ENCODE peak calls at places on chromosomes 1 and 21, in four cellular contexts. J is activated naive CD8-positive, alpha-beta T cell treated with anti-CD3 and anti-CD28 coated beads, Interleukin-2, amount 50 U/mL, for 16 hours; P is stromal cell of bone marrow; C is tibial artery. B is an unnamed sample.
A peak's percentile ranks its signal among the peaks of the same experiment; 100 is the strongest.

GRCh38 chr1:240501115-240501514 is 110.8 kb downstream of the GREM2 start:
- DNase-seq in J (no peak), P (no peak), C (no peak), B (no peak)

GRCh38 chr1:193786996-193787546 is 600.7 kb upstream of the B3GALT2 start:
- DNase-seq in J (no peak), P (no peak), C (no peak), B (no peak)

GRCh38 chr1:8981169-8981568 is 35.5 kb downstream of the CA6 start:
- DNase-seq in J (no peak), P (no peak), C (no peak), B (no peak)

GRCh38 chr1:60826320-60827094 is 255.9 kb upstream of the NFIA start:
- DNase-seq in J (no peak), P (no peak), C (no peak), B (no peak)

GRCh38 chr1:154348429-154349076 is 23.2 kb downstream of the ATP8B2 start:
- DNase-seq in J (no peak), P (no peak), C (no peak), B (no peak)

GRCh38 chr1:150156868-150157603 is 7.3 kb downstream of the PLEKHO1 start:
- DNase-seq in J (no peak), P (no peak), C (no peak), B (no peak)

GRCh38 chr1:26861889-26862371 is 1.0 kb upstream of the SFN start:
- DNase-seq in J (no peak), P (peak; percentile 17), C (no peak), B (no peak)

GRCh38 chr1:156368889-156369684 is at the start of gene RHBG:
- DNase-seq in J (no peak), P (no peak), C (no peak), B (no peak)

GRCh38 chr1:26626994-26627393 is 68.8 kb upstream of the ARID1A start:
- DNase-seq in J (no peak), P (peak; percentile 43), C (no peak), B (no peak)

GRCh38 chr1:75908717-75909152 is 23.5 kb downstream of the ASB17 start:
- DNase-seq in J (no peak), P (peak; percentile 25), C (no peak), B (peak; percentile 8)

GRCh38 chr1:200646515-200646914 is 23.2 kb downstream of the DDX59 start:
- DNase-seq in J (no peak), P (no peak), C (no peak), B (no peak)

GRCh38 chr21:33373451-33373850 is 29.8 kb upstream of the IFNGR2 start:
- DNase-seq in J (no peak), P (no peak), C (peak; percentile 17), B (no peak)

GRCh38 chr1:221217029-221217428 is 337.8 kb downstream of the HLX start:
- DNase-seq in J (no peak), P (peak; percentile 62), C (no peak), B (no peak)

GRCh38 chr21:28473530-28474225 is 519.0 kb downstream of the LTN1 start:
- DNase-seq in J (no peak), P (peak; percentile 64), C (no peak), B (peak; percentile 38)

GRCh38 chr21:24205317-24205716 is 1402.0 kb downstream of the MRPL39 start:
- DNase-seq in J (no peak), P (no peak), C (no peak), B (no peak)

GRCh38 chr1:36151845-36152203 is 2.5 kb upstream of the TRAPPC3 start:
- DNase-seq in J (no peak), P (no peak), C (no peak), B (no peak)

GRCh38 chr1:9652379-9653194 is 1.1 kb downstream of the PIK3CD start:
- DNase-seq in J (no peak), P (no peak), C (no peak), B (no peak)

GRCh38 chr1:27643626-27644368 is 8.8 kb upstream of the FGR start:
- DNase-seq in J (peak; percentile 42), P (peak; percentile 38), C (no peak), B (no peak)

GRCh38 chr1:63506782-63507181 is 16.2 kb downstream of the ITGB3BP start:
- DNase-seq in J (no peak), P (no peak), C (no peak), B (no peak)

GRCh38 chr1:23743287-23744052 is at the start of gene ELOA:
- DNase-seq in J (peak; percentile 37), P (no peak), C (peak; percentile 85), B (no peak)

GRCh38 chr1:59046730-59047157 is 250.2 kb upstream of the FGGY start:
- DNase-seq in J (peak; percentile 4), P (no peak), C (no peak), B (no peak)

GRCh38 chr1:31987231-31987630 is 26.4 kb upstream of the KHDRBS1 start:
- DNase-seq in J (no peak), P (no peak), C (no peak), B (no peak)

GRCh38 chr1:68959631-68960030 is 462.7 kb upstream of the DEPDC1 start:
- DNase-seq in J (no peak), P (no peak), C (no peak), B (no peak)

GRCh38 chr1:24704411-24705259 is 40.6 kb upstream of the CLIC4 start:
- DNase-seq in J (no peak), P (peak; percentile 44), C (no peak), B (no peak)

GRCh38 chr1:84476225-84476624 is 2.8 kb upstream of the RPF1 start:
- DNase-seq in J (no peak), P (no peak), C (no peak), B (no peak)

GRCh38 chr1:221845650-221846371 is 103.9 kb upstream of the DUSP10 start:
- DNase-seq in J (no peak), P (no peak), C (no peak), B (no peak)

GRCh38 chr1:147676306-147677085 is 6.2 kb upstream of the ACP6 start:
- DNase-seq in J (no peak), P (peak; percentile 64), C (no peak), B (no peak)

GRCh38 chr1:174953657-174954435 is 45.9 kb upstream of the CACYBP start:
- DNase-seq in J (no peak), P (no peak), C (no peak), B (no peak)

GRCh38 chr21:33848252-33848953 is 67.2 kb downstream of the ATP5PO start:
- DNase-seq in J (no peak), P (no peak), C (no peak), B (no peak)

GRCh38 chr1:240093120-240093961 is 1.7 kb downstream of the FMN2 start:
- DNase-seq in J (no peak), P (no peak), C (no peak), B (no peak)

GRCh38 chr1:94095112-94095637 is 25.8 kb downstream of the ABCA4 start:
- DNase-seq in J (no peak), P (peak; percentile 43), C (peak; percentile 90), B (no peak)

B was measured in AG09309.